ENCODE peak calls at places on chromosomes 3 and 15, in eight cellular contexts. P is Karpas-422; T is psoas muscle; X is effector memory CD4-positive, alpha-beta T cell; D is WERI-Rb-1; M is GM23248; Q is naive thymus-derived CD4-positive, alpha-beta T cell; C is DND-41. W is an unnamed sample.

GRCh38 chr3:55661141-55661540 is 174.0 kb upstream of the WNT5A start:
- DNase-seq in P (no peak), T (no peak), X (no peak), D (no peak), M (no peak), Q (no peak), C (no peak), W (no peak)

GRCh38 chr15:81146006-81146405 is 11.9 kb downstream of the CFAP161 start:
- DNase-seq in P (no peak), T (no peak), X (no peak), D (no peak), M (peak; percentile 66), Q (no peak), C (no peak), W (no peak)

GRCh38 chr3:179958143-179958542 is 78.6 kb downstream of the PEX5L start:
- DNase-seq in P (no peak), T (no peak), X (no peak), D (no peak), M (no peak), Q (no peak), C (peak; percentile 59), W (no peak)

GRCh38 chr3:52774066-52774713 is 3.2 kb upstream of the ITIH1 start:
- DNase-seq in P (no peak), T (peak; percentile 30), X (no peak), D (no peak), M (no peak), Q (no peak), C (no peak), W (no peak)

GRCh38 chr3:158991146-158991705 is 189.4 kb downstream of the MFSD1 start:
- DNase-seq in P (no peak), T (no peak), X (no peak), D (peak; percentile 21), M (no peak), Q (no peak), C (peak; percentile 8), W (no peak)

GRCh38 chr3:11513817-11514135 is 129.9 kb downstream of the VGLL4 start:
- DNase-seq in P (no peak), T (no peak), X (no peak), D (no peak), M (no peak), Q (no peak), C (no peak), W (no peak)

GRCh38 chr15:90074916-90075315 is 27.4 kb downstream of the IDH2 start:
- DNase-seq in P (no peak), T (no peak), X (no peak), D (no peak), M (no peak), Q (no peak), C (no peak), W (no peak)

GRCh38 chr3:111764645-111765091 is 94.4 kb upstream of the PHLDB2 start:
- DNase-seq in P (no peak), T (no peak), X (no peak), D (no peak), M (peak; percentile 81), Q (no peak), C (no peak), W (no peak)

GRCh38 chr3:168467085-168467714 is 371.5 kb upstream of the GOLIM4 start:
- DNase-seq in P (no peak), T (no peak), X (no peak), D (peak; percentile 39), M (peak; percentile 32), Q (no peak), C (no peak), W (no peak)

GRCh38 chr3:33385423-33385822 is 54.8 kb downstream of the UBP1 start:
- DNase-seq in P (no peak), T (no peak), X (no peak), D (no peak), M (no peak), Q (no peak), C (peak; percentile 55), W (no peak)

GRCh38 chr3:5304789-5305680 is 117.5 kb downstream of the EDEM1 start:
- DNase-seq in P (peak; percentile 84), T (no peak), X (no peak), D (peak; percentile 58), M (peak; percentile 65), Q (peak; percentile 6), C (peak; percentile 50), W (no peak)

DNA sequence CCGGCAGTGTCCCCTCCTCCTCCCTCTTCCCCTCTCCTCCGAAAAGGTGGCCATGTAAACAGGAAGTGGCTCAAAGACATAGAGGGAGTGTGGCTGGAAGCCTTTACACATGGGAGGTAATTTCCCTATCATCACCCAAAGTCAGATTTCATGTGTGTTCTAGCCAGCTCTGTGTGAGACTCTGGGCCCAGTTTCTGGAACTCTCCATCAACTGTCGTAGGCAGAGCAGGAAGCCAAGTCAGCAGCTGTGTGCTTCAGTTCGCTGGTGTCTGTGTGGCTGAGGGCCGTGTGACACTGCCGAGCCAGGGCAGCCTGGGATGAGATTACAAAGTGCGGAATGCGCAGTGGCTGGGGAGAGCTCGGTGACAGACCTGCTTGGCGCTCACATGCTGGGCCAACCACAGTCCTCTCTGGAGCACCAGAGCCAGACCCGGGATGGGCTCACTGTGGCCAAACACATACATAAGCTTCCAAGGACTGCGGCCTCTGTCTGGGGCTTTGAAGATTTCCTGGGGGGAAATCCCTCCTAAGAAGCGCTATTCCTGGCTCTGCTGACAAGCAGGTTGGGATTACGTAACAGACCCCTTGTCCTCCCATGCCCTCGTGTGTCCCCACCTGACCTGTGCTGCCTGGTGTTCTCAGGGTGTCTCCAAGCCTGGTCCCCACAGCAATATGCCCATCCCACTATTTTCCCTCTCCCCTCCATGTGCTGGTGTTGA is 50.7 kb downstream of the UMPS start:
- DNase-seq in P (no peak), T (peak; percentile 94), X (no peak), D (peak; percentile 89), M (peak; percentile 82), Q (no peak), C (no peak), W (peak; percentile 88)
- H3K27ac ChIP-seq in P (no peak overlapping the region), T (peak overlapping the region; percentile 92), X (no peak overlapping the region), D (peak overlapping the region; percentile 49), M (peak overlapping the region; percentile 97), Q (no peak overlapping the region), C (no peak overlapping the region), W (peak overlapping the region; percentile 89)

DNA sequence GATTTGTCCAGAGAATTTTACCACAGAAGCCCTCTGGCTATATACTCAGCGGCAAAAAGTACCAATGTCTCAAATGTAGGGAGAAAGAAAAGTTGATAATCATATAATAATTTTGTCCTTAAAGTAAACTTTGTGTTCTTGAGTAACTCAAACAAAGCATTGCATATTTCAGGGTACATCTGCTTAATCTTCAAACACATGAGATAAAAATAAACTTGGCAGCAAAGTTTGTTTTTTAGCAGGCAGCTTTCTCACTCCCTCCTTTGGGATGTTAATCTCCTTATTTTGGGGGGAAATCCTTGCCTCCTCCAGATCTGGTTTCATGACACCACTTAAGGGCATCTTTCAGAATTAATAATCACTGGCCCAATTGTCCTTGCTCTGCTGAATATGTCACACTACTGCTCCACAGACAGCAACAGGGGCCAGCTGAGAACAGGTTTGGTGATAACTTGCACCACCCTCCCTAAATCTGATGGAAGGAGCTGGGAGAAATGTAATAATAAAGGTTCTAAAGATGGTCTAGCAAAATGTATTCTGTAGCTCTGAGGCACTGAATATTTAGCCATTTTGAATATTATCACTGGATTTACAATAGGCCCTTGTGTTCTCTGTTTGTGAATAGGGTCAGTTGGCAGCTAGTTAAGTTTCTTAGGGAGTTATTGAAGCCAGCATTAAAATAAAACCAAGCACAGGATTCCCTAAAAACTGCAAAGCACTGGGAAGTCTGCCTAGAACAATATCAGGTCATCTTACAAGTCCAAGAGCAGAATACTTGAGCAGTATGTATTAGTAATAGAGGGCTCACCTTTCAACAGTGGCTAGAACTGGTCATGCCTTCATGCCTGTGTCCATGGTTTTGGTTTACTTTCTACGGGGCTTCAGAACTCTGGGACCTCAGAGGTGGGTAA is 79.2 kb downstream of the EFL1 start:
- DNase-seq in P (no peak), T (no peak), X (no peak), D (no peak), M (peak; percentile 81), Q (no peak), C (no peak), W (peak; percentile 37)
- H3K27ac ChIP-seq in P (no peak overlapping the region), T (peak overlapping the region; percentile 70), X (no peak overlapping the region), D (no peak overlapping the region), M (peak overlapping the region; percentile 70), Q (no peak overlapping the region), C (no peak overlapping the region), W (peak overlapping the region; percentile 57)

GRCh38 chr3:71243230-71243629 is 340.3 kb downstream of the FOXP1 start:
- DNase-seq in P (no peak), T (no peak), X (no peak), D (no peak), M (no peak), Q (no peak), C (no peak), W (no peak)
- H3K27ac ChIP-seq in P (peak overlapping the region; percentile 56), T (no peak overlapping the region), X (no peak overlapping the region), D (no peak overlapping the region), M (no peak overlapping the region), Q (no peak overlapping the region), C (no peak overlapping the region), W (peak overlapping the region; percentile 84)

DNA sequence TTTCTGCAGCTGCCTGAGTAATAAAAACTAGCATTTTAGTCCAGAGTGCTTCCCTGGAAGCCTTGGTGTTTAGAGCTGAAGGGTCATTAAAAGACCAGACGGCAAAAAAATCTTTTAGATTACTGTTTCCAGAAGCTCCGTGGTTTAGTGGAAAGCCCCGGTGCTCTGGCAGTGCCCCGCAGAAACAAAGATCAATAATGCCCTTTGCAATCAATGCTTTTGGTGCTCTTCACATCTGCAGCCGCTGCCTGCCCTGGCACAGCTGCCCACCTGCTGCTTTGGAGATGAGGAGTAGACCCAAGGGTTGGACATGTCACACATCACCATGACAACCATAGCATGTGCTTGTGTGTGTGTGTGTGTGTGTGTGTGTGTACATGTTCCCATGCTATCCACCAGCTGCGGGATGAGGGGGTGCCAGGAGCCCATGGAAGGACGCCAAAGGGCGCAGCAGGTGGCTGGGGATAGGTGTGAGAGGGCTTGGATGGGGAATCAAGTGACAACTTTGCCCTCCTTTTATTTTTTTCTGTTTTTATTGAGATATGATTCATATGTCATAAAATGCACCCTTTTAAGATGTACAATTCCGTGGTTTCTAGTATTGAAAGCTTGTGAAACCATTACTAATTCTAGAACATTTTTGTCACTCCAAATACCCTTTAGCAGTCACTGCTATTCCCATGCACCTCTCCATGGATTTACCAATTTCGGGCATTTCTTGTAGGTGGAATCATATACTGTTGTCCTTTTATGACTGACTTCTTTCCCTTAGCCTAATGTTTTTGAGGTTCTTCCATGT is 75.7 kb upstream of the KLHL25 start:
- DNase-seq in P (no peak), T (no peak), X (no peak), D (no peak), M (no peak), Q (no peak), C (no peak), W (no peak)
- H3K27ac ChIP-seq in P (no peak overlapping the region), T (no peak overlapping the region), X (no peak overlapping the region), D (no peak overlapping the region), M (no peak overlapping the region), Q (no peak overlapping the region), C (no peak overlapping the region), W (no peak overlapping the region)

W was measured in osteoblast.